ENCODE peak calls at places on chromosomes 13 and 19, in eight cellular contexts. I is HCT116, U is mucosa of descending colon, R is AG10803, G is AG09309, F is lung, E is A673, T is fibroblast of the aortic adventitia. Q is an unnamed sample.

GRCh38 chr13:42001580-42001979 is 40.7 kb upstream of the VWA8 start:
- DNase-seq in R (peak), E (no peak), U (no peak), I (no peak), G (peak), F (peak), T (peak), Q (peak)

GRCh38 chr13:100535401-100536135 is 53.0 kb downstream of the GGACT start:
- DNase-seq in F (no peak), E (no peak), I (no peak), R (peak), T (peak), G (no peak), U (no peak), Q (peak)

GRCh38 chr19:33267706-33268105 is 34.6 kb downstream of the CEBPA start:
- DNase-seq in U (no peak), R (no peak), F (no peak), T (no peak), E (no peak), G (no peak), I (no peak), Q (no peak)

GRCh38 chr13:32456591-32456990 is 28.7 kb upstream of the N4BP2L1 start:
- DNase-seq in E (no peak), T (no peak), U (no peak), R (no peak), F (no peak), I (no peak), G (no peak), Q (no peak)

GRCh38 chr13:32901994-32902780 is 114.0 kb upstream of the KL start:
- DNase-seq in R (peak), F (no peak), U (no peak), E (no peak), G (no peak), I (no peak), T (peak), Q (peak)

GRCh38 chr19:29680447-29680846 is 15.2 kb downstream of the PLEKHF1 start:
- DNase-seq in E (no peak), I (no peak), F (no peak), U (peak), R (no peak), T (no peak), G (no peak), Q (no peak)

GRCh38 chr13:65613004-65613403 is 1617.1 kb downstream of the PCDH9 start:
- DNase-seq in T (no peak), U (no peak), E (no peak), F (no peak), I (peak), R (no peak), G (no peak), Q (no peak)

GRCh38 chr13:30933334-30933681 is 852 bp downstream of the TEX26 start:
- DNase-seq in T (no peak), U (no peak), G (no peak), I (no peak), R (no peak), E (no peak), F (no peak), Q (no peak)

GRCh38 chr13:27696731-27697130 is 75.0 kb downstream of the POLR1D start:
- DNase-seq in I (no peak), E (no peak), U (no peak), R (no peak), G (no peak), T (no peak), F (no peak), Q (no peak)

GRCh38 chr13:94435604-94436226 is 43.8 kb downstream of the DCT start:
- DNase-seq in F (no peak), E (peak), R (peak), U (no peak), G (peak), I (peak), T (peak), Q (peak)

GRCh38 chr13:34164585-34164984 is 346.6 kb downstream of the RFC3 start:
- DNase-seq in U (no peak), I (no peak), G (no peak), T (no peak), E (no peak), R (no peak), F (no peak), Q (no peak)

GRCh38 chr19:5115351-5115750 is 146.4 kb downstream of the KDM4B start:
- DNase-seq in I (no peak), G (no peak), F (no peak), E (no peak), R (no peak), T (no peak), U (no peak), Q (no peak)

GRCh38 chr13:45314822-45315221 is 26.2 kb downstream of the TPT1 start:
- DNase-seq in R (no peak), E (no peak), U (no peak), T (no peak), G (no peak), F (no peak), I (no peak), Q (no peak)

GRCh38 chr13:45306966-45307365 is 34.0 kb downstream of the TPT1 start:
- DNase-seq in F (no peak), E (no peak), U (no peak), T (no peak), G (no peak), R (no peak), I (no peak), Q (no peak)

GRCh38 chr13:45315520-45316167 is 25.3 kb downstream of the TPT1 start:
- DNase-seq in F (no peak), E (no peak), G (no peak), T (no peak), R (no peak), U (no peak), I (no peak), Q (no peak)

GRCh38 chr13:45305079-45305478 is 35.9 kb downstream of the TPT1 start:
- DNase-seq in T (no peak), U (no peak), I (no peak), G (no peak), E (no peak), F (no peak), R (no peak), Q (no peak)

DNA sequence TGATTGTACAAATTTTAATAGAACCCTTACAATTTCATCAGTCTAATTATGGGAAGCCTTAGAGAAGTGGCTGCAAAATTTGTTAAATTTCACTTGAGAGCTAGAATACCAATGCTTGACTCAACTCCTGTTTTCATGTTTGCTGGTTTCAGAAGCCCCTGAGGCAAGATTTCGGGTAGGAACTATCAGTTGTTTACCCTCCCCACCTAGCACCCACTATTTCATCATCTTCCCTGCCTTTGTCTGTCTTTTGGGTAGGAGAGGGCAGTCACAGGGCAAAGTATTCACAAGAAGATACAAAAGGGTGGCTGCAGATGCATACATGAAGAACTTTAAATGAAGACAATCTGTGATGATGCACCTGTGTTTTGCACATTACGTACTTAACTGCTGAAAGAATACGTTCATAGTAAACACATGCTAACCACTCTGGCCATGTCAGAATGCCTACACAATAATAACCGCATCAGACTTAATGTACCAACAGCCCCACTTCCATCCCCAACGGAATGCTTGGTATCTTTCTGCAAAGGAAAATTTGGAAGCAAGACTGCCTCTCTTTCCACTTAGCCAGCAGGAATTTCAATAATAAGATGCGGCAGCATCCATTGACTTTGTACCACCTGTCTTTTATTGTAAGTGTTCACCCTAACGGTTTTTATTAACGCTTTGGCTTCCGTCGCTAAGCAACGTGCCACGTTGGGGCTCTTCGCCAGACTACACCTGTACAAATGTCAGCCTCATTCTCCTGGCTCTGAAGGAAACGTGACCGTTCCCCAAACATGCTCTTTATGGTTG is 30.4 kb downstream of the TPT1 start:
- DNase-seq in U (no peak), T (no peak), E (no peak), G (no peak), R (no peak), I (no peak), F (no peak), Q (no peak)
- TF ChIP-seq CTCF in U (no peak), T (no peak), E (no peak), G (no peak), R (no peak), I (no peak), F (no peak), Q (no peak)

GRCh38 chr19:48244289-48244688 is 11.4 kb downstream of the CARD8 start:
- DNase-seq in G (no peak), I (no peak), E (peak), T (no peak), F (no peak), U (peak), R (no peak), Q (peak)
- H3K4me3 ChIP-seq in G (no peak), I (no peak), E (peak), T (no peak), F (no peak), U (no peak), R (no peak), Q (no peak)

GRCh38 chr13:39051157-39051556 is 12.9 kb downstream of the NHLRC3 start:
- DNase-seq in I (peak), F (no peak), G (peak), U (no peak), R (peak), T (peak), E (peak), Q (peak)
- TF ChIP-seq CTCF in I (peak), F (no peak), G (peak), U (no peak), R (peak), T (peak), E (peak), Q (peak)

GRCh38 chr19:47714339-47714738 is 1.1 kb downstream of the EHD2 start:
- DNase-seq in G (no peak), I (no peak), R (no peak), E (no peak), T (no peak), F (no peak), U (no peak), Q (no peak)
- H3K4me3 ChIP-seq in G (peak), I (peak), R (peak), E (no peak), T (peak), F (peak), U (no peak), Q (peak)

GRCh38 chr19:41339936-41340335 is 13.8 kb downstream of the TGFB1 start:
- DNase-seq in R (peak), U (no peak), T (peak), E (no peak), G (no peak), F (no peak), I (no peak), Q (peak)

GRCh38 chr19:41344162-41344561 is 9.6 kb downstream of the TGFB1 start:
- DNase-seq in G (no peak), I (no peak), E (no peak), F (no peak), R (no peak), U (no peak), T (no peak), Q (no peak)

DNA sequence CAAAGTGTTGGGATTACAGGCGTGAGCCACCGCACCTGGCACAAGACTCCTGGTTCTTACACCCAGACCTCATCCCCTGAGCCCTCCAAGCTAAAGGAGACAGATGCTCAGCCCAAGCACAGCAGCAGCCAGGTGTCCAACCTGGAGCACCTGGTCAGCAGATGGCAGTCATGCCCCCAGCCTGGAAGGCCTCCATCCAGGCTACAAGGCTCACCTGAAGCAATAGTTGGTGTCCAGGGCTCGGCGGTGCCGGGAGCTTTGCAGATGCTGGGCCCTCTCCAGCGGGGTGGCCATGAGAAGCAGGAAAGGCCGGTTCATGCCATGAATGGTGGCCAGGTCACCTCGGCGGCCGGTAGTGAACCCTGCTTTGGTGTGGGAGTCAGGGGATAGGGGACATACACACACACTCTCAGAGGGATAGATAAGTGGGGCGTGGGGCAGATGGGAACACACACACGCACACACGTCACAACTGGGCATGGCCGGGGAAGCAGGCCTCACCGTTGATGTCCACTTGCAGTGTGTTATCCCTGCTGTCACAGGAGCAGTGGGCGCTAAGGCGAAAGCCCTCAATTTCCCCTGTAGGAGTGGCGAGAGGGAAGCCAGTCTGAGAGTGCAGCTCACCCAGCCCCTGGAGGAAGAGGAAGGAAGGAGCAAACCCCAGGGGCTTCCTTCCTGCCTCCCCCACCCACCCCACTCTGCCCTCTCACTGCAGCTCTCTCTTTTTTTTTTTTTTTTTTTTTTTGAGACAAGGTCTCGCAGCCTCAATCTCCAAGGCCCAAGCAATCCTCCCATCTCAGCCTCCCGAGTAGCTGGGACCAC is 11.8 kb downstream of the TGFB1 start:
- DNase-seq in T (no peak), G (no peak), I (no peak), F (no peak), U (peak), E (no peak), R (no peak), Q (no peak)
- TF ChIP-seq CTCF in T (no peak), G (no peak), I (no peak), F (no peak), U (no peak), E (no peak), R (no peak), Q (no peak)

DNA sequence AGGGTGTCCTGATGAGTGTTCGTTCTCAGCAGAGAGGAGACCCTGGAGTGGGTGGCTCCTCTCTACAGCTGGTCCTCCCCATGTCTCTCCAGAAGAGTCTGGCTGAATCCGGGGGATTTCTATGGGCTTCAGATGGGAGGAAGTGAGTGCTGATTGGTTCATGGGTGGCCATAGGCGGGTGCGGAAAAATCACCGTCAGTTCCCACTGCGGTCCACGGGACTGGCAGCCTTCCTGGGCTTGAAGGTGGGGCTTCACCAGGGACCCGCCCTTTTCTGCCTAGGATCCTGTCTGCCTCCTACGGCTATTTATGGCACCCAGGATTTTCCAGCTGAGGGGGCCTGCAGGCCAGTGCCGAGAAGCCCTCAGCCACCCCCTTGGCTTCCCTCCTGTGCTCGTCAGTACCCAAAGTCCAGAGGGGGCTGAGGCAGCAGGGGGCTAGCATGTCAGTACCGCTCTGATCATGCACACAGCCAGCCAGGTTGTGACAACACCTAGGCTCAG is 18.4 kb downstream of the CPB2 start:
- DNase-seq in G (no peak), R (no peak), E (no peak), U (no peak), F (no peak), I (no peak), T (no peak), Q (no peak)
- H3K4me3 ChIP-seq in G (no peak), R (no peak), E (no peak), U (no peak), F (no peak), I (no peak), T (no peak), Q (no peak)

GRCh38 chr13:59664586-59664985 is 499.1 kb downstream of the DIAPH3 start:
- DNase-seq in U (no peak), G (no peak), R (no peak), T (no peak), E (no peak), I (no peak), F (no peak), Q (no peak)

GRCh38 chr13:59665184-59665583 is 498.5 kb downstream of the DIAPH3 start:
- DNase-seq in T (no peak), R (no peak), G (no peak), F (no peak), U (no peak), I (no peak), E (no peak), Q (no peak)

GRCh38 chr13:59665736-59666135 is 498.0 kb downstream of the DIAPH3 start:
- DNase-seq in T (no peak), G (no peak), I (no peak), E (peak), R (no peak), U (no peak), F (no peak), Q (no peak)

GRCh38 chr13:59663707-59664106 is 500.0 kb downstream of the DIAPH3 start:
- DNase-seq in E (no peak), F (no peak), I (no peak), U (no peak), G (no peak), T (no peak), R (no peak), Q (no peak)

GRCh38 chr13:59666504-59666903 is 497.2 kb downstream of the DIAPH3 start:
- DNase-seq in E (peak), I (no peak), R (no peak), G (no peak), U (no peak), F (no peak), T (peak), Q (peak)
- TF ChIP-seq CTCF in E (no peak), I (no peak), R (no peak), G (no peak), U (no peak), F (no peak), T (no peak), Q (no peak)

GRCh38 chr13:111893071-111893606 is 173.8 kb upstream of the SOX1 start:
- DNase-seq in G (no peak), R (no peak), F (no peak), I (no peak), U (no peak), E (peak), T (no peak), Q (no peak)
- H3K4me3 ChIP-seq in G (no peak), R (no peak), F (no peak), I (no peak), U (no peak), E (peak), T (no peak), Q (no peak)